ENCODE peak calls at places on chromosomes 4 and X, in nine cellular contexts. One of them, this sample, is unnamed.

GRCh38 chr4:163988921-163989320 is 494.4 kb downstream of the TMA16 start:
- DNase-seq in tibial artery: no peak
- DNase-seq in amniotic epithelial cell: no peak
- DNase-seq in stimulated activated CD4-positive, alpha-beta T cell treated with anti-CD3 and anti-CD28 coated beads, Interleukin-2, amount 100 ng/mL, for 48 hours: no peak
- DNase-seq in EH: no peak
- DNase-seq in BJ: no peak
- DNase-seq in astrocyte of the spinal cord: no peak
- DNase-seq in T follicular helper cell: no peak
- DNase-seq in NCI-H446: no peak
- DNase-seq in this sample: no peak

GRCh38 chr4:82687531-82687930 is 111.1 kb downstream of the SCD5 start:
- DNase-seq in astrocyte of the spinal cord: no peak
- DNase-seq in EH: no peak
- DNase-seq in tibial artery: no peak
- DNase-seq in T follicular helper cell: no peak
- DNase-seq in stimulated activated CD4-positive, alpha-beta T cell treated with anti-CD3 and anti-CD28 coated beads, Interleukin-2, amount 100 ng/mL, for 48 hours: no peak
- DNase-seq in BJ: no peak
- DNase-seq in NCI-H446: no peak
- DNase-seq in amniotic epithelial cell: no peak
- DNase-seq in this sample: no peak

GRCh38 chrX:41332005-41332404 is 2.0 kb upstream of the DDX3X start:
- DNase-seq in EH: no peak
- DNase-seq in BJ: no peak
- DNase-seq in stimulated activated CD4-positive, alpha-beta T cell treated with anti-CD3 and anti-CD28 coated beads, Interleukin-2, amount 100 ng/mL, for 48 hours: no peak
- DNase-seq in amniotic epithelial cell: no peak
- DNase-seq in astrocyte of the spinal cord: no peak
- DNase-seq in T follicular helper cell: no peak
- DNase-seq in tibial artery: no peak
- DNase-seq in NCI-H446: no peak
- DNase-seq in this sample: no peak

GRCh38 chr4:1658581-1658980 is 25.5 kb downstream of the FAM53A start:
- DNase-seq in amniotic epithelial cell: no peak
- DNase-seq in T follicular helper cell: no peak
- DNase-seq in tibial artery: no peak
- DNase-seq in BJ: no peak
- DNase-seq in stimulated activated CD4-positive, alpha-beta T cell treated with anti-CD3 and anti-CD28 coated beads, Interleukin-2, amount 100 ng/mL, for 48 hours: no peak
- DNase-seq in EH: no peak
- DNase-seq in astrocyte of the spinal cord: no peak
- DNase-seq in NCI-H446: no peak
- DNase-seq in this sample: no peak

GRCh38 chr4:39494354-39494753 is 32.9 kb downstream of the UGDH start:
- DNase-seq in tibial artery: no peak
- DNase-seq in amniotic epithelial cell: no peak
- DNase-seq in T follicular helper cell: no peak
- DNase-seq in EH: no peak
- DNase-seq in stimulated activated CD4-positive, alpha-beta T cell treated with anti-CD3 and anti-CD28 coated beads, Interleukin-2, amount 100 ng/mL, for 48 hours: no peak
- DNase-seq in astrocyte of the spinal cord: no peak
- DNase-seq in BJ: no peak
- DNase-seq in NCI-H446: no peak
- DNase-seq in this sample: no peak

GRCh38 chr4:1612278-1613098 is 71.6 kb downstream of the FAM53A start:
- DNase-seq in astrocyte of the spinal cord: no peak
- DNase-seq in amniotic epithelial cell: no peak
- DNase-seq in EH: no peak
- DNase-seq in BJ: no peak
- DNase-seq in T follicular helper cell: no peak
- DNase-seq in tibial artery: no peak
- DNase-seq in stimulated activated CD4-positive, alpha-beta T cell treated with anti-CD3 and anti-CD28 coated beads, Interleukin-2, amount 100 ng/mL, for 48 hours: no peak
- DNase-seq in NCI-H446: no peak
- DNase-seq in this sample: no peak

GRCh38 chr4:141636771-141637460 is 533 bp downstream of the IL15 start:
- DNase-seq in BJ: no peak
- DNase-seq in T follicular helper cell: no peak
- DNase-seq in tibial artery: peak
- DNase-seq in astrocyte of the spinal cord: peak
- DNase-seq in NCI-H446: no peak
- DNase-seq in amniotic epithelial cell: peak
- DNase-seq in stimulated activated CD4-positive, alpha-beta T cell treated with anti-CD3 and anti-CD28 coated beads, Interleukin-2, amount 100 ng/mL, for 48 hours: peak
- DNase-seq in EH: peak
- DNase-seq in this sample: no peak

GRCh38 chrX:2632533-2633504 is 58.3 kb upstream of the CD99 start:
- DNase-seq in T follicular helper cell: no peak
- DNase-seq in BJ: no peak
- DNase-seq in EH: peak
- DNase-seq in amniotic epithelial cell: no peak
- DNase-seq in astrocyte of the spinal cord: no peak
- DNase-seq in stimulated activated CD4-positive, alpha-beta T cell treated with anti-CD3 and anti-CD28 coated beads, Interleukin-2, amount 100 ng/mL, for 48 hours: no peak
- DNase-seq in NCI-H446: no peak
- DNase-seq in tibial artery: no peak
- DNase-seq in this sample: no peak

GRCh38 chr4:53476232-53477037 is 99.0 kb downstream of the FIP1L1 start:
- DNase-seq in amniotic epithelial cell: peak
- DNase-seq in tibial artery: peak
- DNase-seq in T follicular helper cell: no peak
- DNase-seq in NCI-H446: no peak
- DNase-seq in astrocyte of the spinal cord: peak
- DNase-seq in EH: peak
- DNase-seq in BJ: peak
- DNase-seq in stimulated activated CD4-positive, alpha-beta T cell treated with anti-CD3 and anti-CD28 coated beads, Interleukin-2, amount 100 ng/mL, for 48 hours: no peak
- DNase-seq in this sample: no peak

GRCh38 chr4:45331796-45332195 is 605.4 kb upstream of the GNPDA2 start:
- DNase-seq in NCI-H446: no peak
- DNase-seq in astrocyte of the spinal cord: no peak
- DNase-seq in amniotic epithelial cell: no peak
- DNase-seq in tibial artery: no peak
- DNase-seq in EH: no peak
- DNase-seq in BJ: no peak
- DNase-seq in T follicular helper cell: no peak
- DNase-seq in stimulated activated CD4-positive, alpha-beta T cell treated with anti-CD3 and anti-CD28 coated beads, Interleukin-2, amount 100 ng/mL, for 48 hours: no peak
- DNase-seq in this sample: no peak

GRCh38 chr4:66929748-66930147 is 615.6 kb downstream of the CENPC start:
- DNase-seq in amniotic epithelial cell: no peak
- DNase-seq in tibial artery: no peak
- DNase-seq in astrocyte of the spinal cord: no peak
- DNase-seq in T follicular helper cell: no peak
- DNase-seq in EH: no peak
- DNase-seq in BJ: no peak
- DNase-seq in stimulated activated CD4-positive, alpha-beta T cell treated with anti-CD3 and anti-CD28 coated beads, Interleukin-2, amount 100 ng/mL, for 48 hours: no peak
- DNase-seq in NCI-H446: peak
- DNase-seq in this sample: peak

GRCh38 chr4:88109123-88109864 is 49.1 kb downstream of the ABCG2 start:
- DNase-seq in amniotic epithelial cell: no peak
- DNase-seq in T follicular helper cell: no peak
- DNase-seq in tibial artery: no peak
- DNase-seq in NCI-H446: no peak
- DNase-seq in EH: no peak
- DNase-seq in BJ: no peak
- DNase-seq in stimulated activated CD4-positive, alpha-beta T cell treated with anti-CD3 and anti-CD28 coated beads, Interleukin-2, amount 100 ng/mL, for 48 hours: no peak
- DNase-seq in astrocyte of the spinal cord: no peak
- DNase-seq in this sample: no peak

GRCh38 chr4:165332502-165332901 is 5.0 kb downstream of the MSMO1 start:
- DNase-seq in stimulated activated CD4-positive, alpha-beta T cell treated with anti-CD3 and anti-CD28 coated beads, Interleukin-2, amount 100 ng/mL, for 48 hours: no peak
- DNase-seq in amniotic epithelial cell: no peak
- DNase-seq in EH: no peak
- DNase-seq in astrocyte of the spinal cord: no peak
- DNase-seq in NCI-H446: no peak
- DNase-seq in BJ: no peak
- DNase-seq in tibial artery: no peak
- DNase-seq in T follicular helper cell: no peak
- DNase-seq in this sample: no peak

GRCh38 chr4:60133414-60133813 is 1066.7 kb upstream of the ADGRL3 start:
- DNase-seq in BJ: no peak
- DNase-seq in EH: no peak
- DNase-seq in NCI-H446: no peak
- DNase-seq in astrocyte of the spinal cord: peak
- DNase-seq in T follicular helper cell: no peak
- DNase-seq in stimulated activated CD4-positive, alpha-beta T cell treated with anti-CD3 and anti-CD28 coated beads, Interleukin-2, amount 100 ng/mL, for 48 hours: no peak
- DNase-seq in amniotic epithelial cell: peak
- DNase-seq in tibial artery: no peak
- DNase-seq in this sample: no peak

GRCh38 chr4:123463869-123464268 is 67.3 kb downstream of the SPRY1 start:
- DNase-seq in stimulated activated CD4-positive, alpha-beta T cell treated with anti-CD3 and anti-CD28 coated beads, Interleukin-2, amount 100 ng/mL, for 48 hours: no peak
- DNase-seq in T follicular helper cell: no peak
- DNase-seq in BJ: no peak
- DNase-seq in EH: no peak
- DNase-seq in amniotic epithelial cell: no peak
- DNase-seq in NCI-H446: no peak
- DNase-seq in tibial artery: no peak
- DNase-seq in astrocyte of the spinal cord: no peak
- DNase-seq in this sample: no peak

GRCh38 chrX:140425712-140426395 is 79.0 kb downstream of the SOX3 start:
- DNase-seq in stimulated activated CD4-positive, alpha-beta T cell treated with anti-CD3 and anti-CD28 coated beads, Interleukin-2, amount 100 ng/mL, for 48 hours: no peak
- DNase-seq in astrocyte of the spinal cord: peak
- DNase-seq in BJ: no peak
- DNase-seq in T follicular helper cell: no peak
- DNase-seq in NCI-H446: no peak
- DNase-seq in EH: no peak
- DNase-seq in amniotic epithelial cell: no peak
- DNase-seq in tibial artery: no peak
- DNase-seq in this sample: no peak

GRCh38 chrX:37989304-37989703 is 17.0 kb upstream of the SYTL5 start:
- DNase-seq in stimulated activated CD4-positive, alpha-beta T cell treated with anti-CD3 and anti-CD28 coated beads, Interleukin-2, amount 100 ng/mL, for 48 hours: no peak
- DNase-seq in astrocyte of the spinal cord: no peak
- DNase-seq in NCI-H446: no peak
- DNase-seq in EH: no peak
- DNase-seq in tibial artery: no peak
- DNase-seq in T follicular helper cell: no peak
- DNase-seq in BJ: no peak
- DNase-seq in amniotic epithelial cell: no peak
- DNase-seq in this sample: no peak

GRCh38 chr4:11428701-11429571 is at the start of gene HS3ST1:
- DNase-seq in NCI-H446: peak
- DNase-seq in tibial artery: peak
- DNase-seq in T follicular helper cell: no peak
- DNase-seq in amniotic epithelial cell: peak
- DNase-seq in stimulated activated CD4-positive, alpha-beta T cell treated with anti-CD3 and anti-CD28 coated beads, Interleukin-2, amount 100 ng/mL, for 48 hours: peak
- DNase-seq in astrocyte of the spinal cord: peak
- DNase-seq in EH: no peak
- DNase-seq in BJ: no peak
- DNase-seq in this sample: peak

GRCh38 chrX:42755820-42756219 is 22.1 kb downstream of the PPP1R2C start:
- DNase-seq in tibial artery: peak
- DNase-seq in BJ: peak
- DNase-seq in astrocyte of the spinal cord: peak
- DNase-seq in stimulated activated CD4-positive, alpha-beta T cell treated with anti-CD3 and anti-CD28 coated beads, Interleukin-2, amount 100 ng/mL, for 48 hours: no peak
- DNase-seq in amniotic epithelial cell: peak
- DNase-seq in NCI-H446: no peak
- DNase-seq in T follicular helper cell: no peak
- DNase-seq in EH: peak
- DNase-seq in this sample: no peak

GRCh38 chr4:6008766-6009385 is 9.4 kb downstream of the C4orf50 start:
- DNase-seq in T follicular helper cell: no peak
- DNase-seq in EH: no peak
- DNase-seq in NCI-H446: no peak
- DNase-seq in BJ: no peak
- DNase-seq in tibial artery: no peak
- DNase-seq in astrocyte of the spinal cord: no peak
- DNase-seq in stimulated activated CD4-positive, alpha-beta T cell treated with anti-CD3 and anti-CD28 coated beads, Interleukin-2, amount 100 ng/mL, for 48 hours: no peak
- DNase-seq in amniotic epithelial cell: no peak
- DNase-seq in this sample: no peak

GRCh38 chr4:56641494-56642051 is 39.5 kb downstream of the HOPX start:
- DNase-seq in T follicular helper cell: no peak
- DNase-seq in stimulated activated CD4-positive, alpha-beta T cell treated with anti-CD3 and anti-CD28 coated beads, Interleukin-2, amount 100 ng/mL, for 48 hours: no peak
- DNase-seq in tibial artery: no peak
- DNase-seq in BJ: peak
- DNase-seq in EH: peak
- DNase-seq in amniotic epithelial cell: peak
- DNase-seq in NCI-H446: no peak
- DNase-seq in astrocyte of the spinal cord: peak
- DNase-seq in this sample: no peak

GRCh38 chr4:111761531-111761930 is 383.7 kb upstream of the FAM241A start:
- DNase-seq in EH: peak
- DNase-seq in T follicular helper cell: no peak
- DNase-seq in tibial artery: no peak
- DNase-seq in NCI-H446: no peak
- DNase-seq in stimulated activated CD4-positive, alpha-beta T cell treated with anti-CD3 and anti-CD28 coated beads, Interleukin-2, amount 100 ng/mL, for 48 hours: no peak
- DNase-seq in amniotic epithelial cell: peak
- DNase-seq in astrocyte of the spinal cord: no peak
- DNase-seq in BJ: peak
- DNase-seq in this sample: no peak

GRCh38 chrX:40660381-40660780 is 13.0 kb upstream of the CXorf38 start:
- DNase-seq in tibial artery: no peak
- DNase-seq in astrocyte of the spinal cord: no peak
- DNase-seq in stimulated activated CD4-positive, alpha-beta T cell treated with anti-CD3 and anti-CD28 coated beads, Interleukin-2, amount 100 ng/mL, for 48 hours: no peak
- DNase-seq in NCI-H446: no peak
- DNase-seq in T follicular helper cell: no peak
- DNase-seq in EH: no peak
- DNase-seq in BJ: no peak
- DNase-seq in amniotic epithelial cell: no peak
- DNase-seq in this sample: no peak

GRCh38 chr4:56619160-56619559 is 61.9 kb downstream of the HOPX start:
- DNase-seq in BJ: no peak
- DNase-seq in tibial artery: no peak
- DNase-seq in stimulated activated CD4-positive, alpha-beta T cell treated with anti-CD3 and anti-CD28 coated beads, Interleukin-2, amount 100 ng/mL, for 48 hours: no peak
- DNase-seq in NCI-H446: no peak
- DNase-seq in T follicular helper cell: no peak
- DNase-seq in astrocyte of the spinal cord: peak
- DNase-seq in EH: no peak
- DNase-seq in amniotic epithelial cell: peak
- DNase-seq in this sample: no peak

GRCh38 chr4:684611-685010 is 4.3 kb downstream of the SLC49A3 start:
- DNase-seq in astrocyte of the spinal cord: no peak
- DNase-seq in tibial artery: no peak
- DNase-seq in T follicular helper cell: no peak
- DNase-seq in stimulated activated CD4-positive, alpha-beta T cell treated with anti-CD3 and anti-CD28 coated beads, Interleukin-2, amount 100 ng/mL, for 48 hours: no peak
- DNase-seq in amniotic epithelial cell: no peak
- DNase-seq in NCI-H446: no peak
- DNase-seq in EH: no peak
- DNase-seq in BJ: no peak
- DNase-seq in this sample: peak

GRCh38 chr4:86132459-86132858 is 227.4 kb downstream of the MAPK10 start:
- DNase-seq in stimulated activated CD4-positive, alpha-beta T cell treated with anti-CD3 and anti-CD28 coated beads, Interleukin-2, amount 100 ng/mL, for 48 hours: no peak
- DNase-seq in T follicular helper cell: no peak
- DNase-seq in EH: no peak
- DNase-seq in amniotic epithelial cell: no peak
- DNase-seq in astrocyte of the spinal cord: no peak
- DNase-seq in NCI-H446: no peak
- DNase-seq in tibial artery: no peak
- DNase-seq in BJ: no peak
- DNase-seq in this sample: no peak

GRCh38 chr4:181939199-181939945 is 303.8 kb upstream of the TENM3 start:
- DNase-seq in NCI-H446: no peak
- DNase-seq in BJ: no peak
- DNase-seq in tibial artery: no peak
- DNase-seq in stimulated activated CD4-positive, alpha-beta T cell treated with anti-CD3 and anti-CD28 coated beads, Interleukin-2, amount 100 ng/mL, for 48 hours: no peak
- DNase-seq in astrocyte of the spinal cord: peak
- DNase-seq in amniotic epithelial cell: peak
- DNase-seq in T follicular helper cell: no peak
- DNase-seq in EH: peak
- DNase-seq in this sample: no peak

GRCh38 chrX:87525771-87526229 is 8.2 kb downstream of the KLHL4 start:
- DNase-seq in T follicular helper cell: no peak
- DNase-seq in EH: no peak
- DNase-seq in tibial artery: no peak
- DNase-seq in BJ: no peak
- DNase-seq in astrocyte of the spinal cord: peak
- DNase-seq in amniotic epithelial cell: peak
- DNase-seq in stimulated activated CD4-positive, alpha-beta T cell treated with anti-CD3 and anti-CD28 coated beads, Interleukin-2, amount 100 ng/mL, for 48 hours: no peak
- DNase-seq in NCI-H446: no peak
- DNase-seq in this sample: no peak

GRCh38 chrX:23332101-23332887 is 2.4 kb upstream of the PTCHD1 start:
- DNase-seq in tibial artery: no peak
- DNase-seq in astrocyte of the spinal cord: no peak
- DNase-seq in amniotic epithelial cell: no peak
- DNase-seq in stimulated activated CD4-positive, alpha-beta T cell treated with anti-CD3 and anti-CD28 coated beads, Interleukin-2, amount 100 ng/mL, for 48 hours: no peak
- DNase-seq in EH: no peak
- DNase-seq in NCI-H446: no peak
- DNase-seq in BJ: no peak
- DNase-seq in T follicular helper cell: no peak
- DNase-seq in this sample: no peak

GRCh38 chr4:182808673-182809416 is 108.3 kb downstream of the DCTD start:
- DNase-seq in astrocyte of the spinal cord: no peak
- DNase-seq in tibial artery: no peak
- DNase-seq in stimulated activated CD4-positive, alpha-beta T cell treated with anti-CD3 and anti-CD28 coated beads, Interleukin-2, amount 100 ng/mL, for 48 hours: peak
- DNase-seq in amniotic epithelial cell: no peak
- DNase-seq in BJ: no peak
- DNase-seq in EH: peak
- DNase-seq in T follicular helper cell: peak
- DNase-seq in NCI-H446: no peak
- DNase-seq in this sample: no peak

This sample was measured in NCI-H1694.